ENCODE peak calls at places on chromosomes 7 and 10, in ten cellular contexts. J, H, E, N, G, I, M, P, C and Q are unnamed samples.
A peak's percentile ranks its signal among the peaks of the same experiment; 100 is the strongest.

GRCh38 chr10:115937756-115938032 is 335.3 kb downstream of the GFRA1 start:
- DNase-seq in I (no peak), H (no peak), G (no peak), N (no peak), C (no peak), E (no peak), M (no peak), P (no peak), J (no peak), Q (peak; percentile 49)

GRCh38 chr10:101229275-101230184 is at the start of gene LBX1:
- DNase-seq in N (peak; percentile 22), J (no peak), H (no peak), P (no peak), G (no peak), C (no peak), M (no peak), I (no peak), E (no peak), Q (no peak)

GRCh38 chr7:94972296-94972695 is 64.9 kb downstream of the PPP1R9A start:
- DNase-seq in C (no peak), H (no peak), I (no peak), G (no peak), J (no peak), N (no peak), E (no peak), M (no peak), P (no peak), Q (no peak)

GRCh38 chr7:157408258-157409101 is 71.7 kb downstream of the DNAJB6 start:
- DNase-seq in H (no peak), C (no peak), J (peak; percentile 65), N (no peak), P (no peak), E (no peak), G (no peak), I (no peak), M (no peak), Q (no peak)

GRCh38 chr7:158078161-158078910 is 509.3 kb downstream of the PTPRN2 start:
- DNase-seq in G (no peak), I (no peak), J (peak; percentile 26), H (no peak), P (no peak), E (no peak), M (no peak), C (no peak), N (peak; percentile 89), Q (peak; percentile 96)

GRCh38 chr10:103752680-103753248 is 102.6 kb downstream of the SH3PXD2A start:
- DNase-seq in C (no peak), G (peak; percentile 30), I (no peak), J (no peak), H (no peak), P (no peak), N (no peak), M (no peak), E (no peak), Q (no peak)

GRCh38 chr7:91240546-91240945 is 23.7 kb upstream of the FZD1 start:
- DNase-seq in C (peak; percentile 75), J (no peak), G (no peak), E (no peak), N (no peak), H (peak; percentile 18), M (no peak), P (no peak), I (no peak), Q (no peak)

GRCh38 chr7:24786941-24787340 is 29.7 kb upstream of the GSDME start:
- DNase-seq in H (peak; percentile 42), C (peak; percentile 83), M (peak; percentile 61), P (no peak), G (no peak), N (no peak), I (no peak), E (no peak), J (peak; percentile 86), Q (no peak)

GRCh38 chr7:2201686-2202360 is 30.9 kb downstream of the MAD1L1 start:
- DNase-seq in J (peak; percentile 75), E (no peak), P (no peak), I (no peak), N (no peak), H (no peak), C (no peak), M (no peak), G (no peak), Q (no peak)

GRCh38 chr7:26291251-26291650 is 411 bp upstream of the SNX10 start:
- DNase-seq in N (no peak), J (no peak), M (no peak), H (no peak), P (no peak), E (no peak), G (no peak), C (no peak), I (no peak), Q (no peak)

GRCh38 chr7:26156454-26157365 is 4.7 kb downstream of the NFE2L3 start:
- DNase-seq in J (no peak), I (no peak), E (peak; percentile 62), M (peak; percentile 35), C (peak; percentile 37), H (no peak), G (peak; percentile 56), N (no peak), P (peak; percentile 23), Q (no peak)

GRCh38 chr10:125093199-125093841 is 67.0 kb downstream of the CTBP2 start:
- DNase-seq in H (no peak), G (no peak), E (no peak), P (no peak), M (no peak), N (no peak), J (peak; percentile 85), C (peak; percentile 71), I (no peak), Q (no peak)

GRCh38 chr7:25781704-25782103 is 370.3 kb upstream of the NFE2L3 start:
- DNase-seq in H (no peak), N (no peak), P (no peak), C (no peak), G (no peak), J (no peak), E (no peak), M (no peak), I (no peak), Q (no peak)

GRCh38 chr7:67590649-67591048 is 594.0 kb downstream of the TYW1 start:
- DNase-seq in H (no peak), I (no peak), C (no peak), M (no peak), J (no peak), N (no peak), P (no peak), E (no peak), G (no peak), Q (no peak)

GRCh38 chr10:101397140-101397539 is 43.2 kb downstream of the BTRC start:
- DNase-seq in N (no peak), E (peak; percentile 19), H (peak; percentile 75), G (peak; percentile 66), C (peak; percentile 71), P (no peak), M (no peak), I (no peak), J (no peak), Q (no peak)

GRCh38 chr7:151008511-151009323 is 15.6 kb downstream of the ATG9B start:
- DNase-seq in M (no peak), E (peak; percentile 69), N (peak; percentile 27), G (peak; percentile 70), H (no peak), C (no peak), I (no peak), J (peak; percentile 94), P (peak; percentile 80), Q (no peak)